ENCODE peak calls at places on chromosomes 6 and 20, in five cellular contexts. O is WTC11, J is WERI-Rb-1, A is GM12865, G is GM13977. Q is an unnamed sample.

GRCh38 chr6:141105481-141105880 is 1027.2 kb upstream of the GJE1 start:
- DNase-seq in O (peak; percentile 59), A (no peak), J (no peak), G (no peak), Q (no peak)

GRCh38 chr20:37567671-37568588 is 40.3 kb upstream of the BLCAP start:
- DNase-seq in J (peak; percentile 30), O (peak; percentile 46), A (no peak), G (no peak), Q (no peak)

GRCh38 chr6:41608443-41609151 is 29.7 kb upstream of the MDFI start:
- DNase-seq in O (no peak), J (peak; percentile 68), G (no peak), A (no peak), Q (no peak)

GRCh38 chr6:31952140-31952805 is 6.4 kb downstream of the CFB start:
- DNase-seq in J (peak; percentile 83), A (peak; percentile 27), G (no peak), O (peak; percentile 70), Q (peak; percentile 60)

GRCh38 chr6:102746941-102747340 is 1353.4 kb downstream of the GRIK2 start:
- DNase-seq in J (no peak), O (no peak), G (no peak), A (no peak), Q (no peak)

GRCh38 chr6:37311666-37312473 is 41.9 kb upstream of the RNF8 start:
- DNase-seq in J (no peak), G (no peak), A (no peak), O (no peak), Q (no peak)

GRCh38 chr20:18712877-18713276 is 100.7 kb upstream of the SCP2D1 start:
- DNase-seq in A (no peak), G (no peak), J (no peak), O (peak; percentile 69), Q (no peak)

GRCh38 chr6:22658934-22659333 is 89.6 kb downstream of the HDGFL1 start:
- DNase-seq in A (no peak), J (no peak), O (no peak), G (no peak), Q (no peak)

GRCh38 chr6:159513074-159513473 is 180.0 kb downstream of the SOD2 start:
- DNase-seq in G (no peak), A (no peak), O (no peak), J (no peak), Q (no peak)

GRCh38 chr20:58201616-58202015 is 26.8 kb downstream of the ANKRD60 start:
- DNase-seq in G (no peak), O (no peak), A (no peak), J (no peak), Q (no peak)

GRCh38 chr20:21514553-21515251 is 838 bp upstream of the NKX2-2 start:
- DNase-seq in O (peak; percentile 89), J (no peak), G (peak; percentile 63), A (no peak), Q (no peak)

GRCh38 chr6:51339108-51339507 is 520.4 kb downstream of the TFAP2B start:
- DNase-seq in O (no peak), A (no peak), G (no peak), J (no peak), Q (no peak)

GRCh38 chr6:89347825-89348224 is 4.7 kb downstream of the UBE2J1 start:
- DNase-seq in G (no peak), A (no peak), O (no peak), J (no peak), Q (no peak)

GRCh38 chr6:14975124-14975815 is 270.6 kb upstream of the JARID2 start:
- DNase-seq in A (peak; percentile 31), O (peak; percentile 26), J (no peak), G (no peak), Q (peak; percentile 4)

GRCh38 chr20:45892049-45892816 is 1.1 kb downstream of the CTSA start:
- DNase-seq in A (no peak), G (no peak), O (no peak), J (peak; percentile 35), Q (no peak)
- TF ChIP-seq CTCF in A (no peak), G (no peak), O (no peak), J (peak; percentile 13), Q (no peak)

GRCh38 chr20:1360094-1360493 is 31.2 kb upstream of the SDCBP2 start:
- DNase-seq in A (no peak), O (no peak), G (no peak), J (no peak), Q (no peak)
- TF ChIP-seq CTCF in A (no peak), O (no peak), G (no peak), J (peak; percentile 10), Q (no peak)

GRCh38 chr20:9071976-9072726 is 3.3 kb downstream of the PLCB4 start:
- DNase-seq in O (no peak), J (no peak), G (no peak), A (no peak), Q (no peak)
- TF ChIP-seq CTCF in O (no peak), J (no peak), G (no peak), A (no peak), Q (no peak)

GRCh38 chr6:146040360-146040759 is 11.5 kb downstream of the GRM1 start:
- DNase-seq in J (no peak), A (no peak), O (no peak), G (no peak), Q (no peak)

DNA sequence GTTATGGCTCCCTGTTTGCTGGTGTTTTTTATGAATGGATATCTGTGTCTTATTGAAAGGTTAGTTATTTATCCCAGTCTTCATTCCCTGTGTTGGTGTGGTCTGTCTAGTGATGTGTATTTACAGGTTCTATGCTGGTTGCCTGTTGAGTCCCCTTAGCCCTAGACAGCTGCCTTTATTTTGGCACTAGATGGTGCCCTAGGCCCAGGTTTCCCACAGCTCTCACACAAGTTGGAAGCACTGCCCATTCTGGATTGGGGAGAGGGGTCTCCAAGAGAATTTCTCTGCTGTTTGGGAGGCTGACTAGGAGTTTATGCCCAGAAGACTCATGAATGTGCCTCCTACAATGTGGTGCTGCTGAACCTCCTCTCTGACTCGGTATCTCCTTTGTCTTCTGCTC is 12.4 kb downstream of the GRM1 start:
- DNase-seq in J (peak; percentile 60), A (peak; percentile 38), O (peak; percentile 62), G (no peak), Q (no peak)
- TF ChIP-seq CTCF in J (peak; percentile 64), A (peak; percentile 45), O (peak; percentile 17), G (peak; percentile 38), Q (no peak)

GRCh38 chr6:68701159-68701558 is 66.1 kb downstream of the ADGRB3 start:
- DNase-seq in A (no peak), O (no peak), G (no peak), J (no peak), Q (no peak)

GRCh38 chr6:68695403-68695802 is 60.3 kb downstream of the ADGRB3 start:
- DNase-seq in A (no peak), G (no peak), O (no peak), J (no peak), Q (no peak)

GRCh38 chr6:68693271-68693670 is 58.2 kb downstream of the ADGRB3 start:
- DNase-seq in O (no peak), J (no peak), G (no peak), A (no peak), Q (no peak)

GRCh38 chr6:68695838-68696237 is 60.8 kb downstream of the ADGRB3 start:
- DNase-seq in O (no peak), J (no peak), A (no peak), G (no peak), Q (no peak)

DNA sequence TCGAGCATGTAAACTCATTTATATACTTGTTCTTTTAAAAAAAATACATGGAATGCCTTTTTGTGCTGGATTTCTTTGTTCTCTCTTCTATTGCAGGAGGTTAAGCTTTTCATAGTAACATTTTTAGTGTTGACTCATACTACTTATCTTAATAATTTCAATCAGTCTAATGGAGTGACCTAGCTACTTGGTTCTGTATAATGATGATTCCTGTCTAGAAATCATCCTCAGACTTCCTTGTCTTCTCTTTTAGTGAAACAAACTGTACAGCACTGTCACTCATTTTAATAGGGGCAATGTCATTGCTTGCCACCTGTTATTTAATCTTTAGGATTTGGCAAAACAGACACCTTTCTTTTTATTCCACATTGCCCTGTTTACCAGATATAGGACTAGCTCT is 62.3 kb downstream of the ADGRB3 start:
- DNase-seq in G (no peak), O (no peak), A (no peak), J (no peak), Q (no peak)
- TF ChIP-seq CTCF in G (no peak), O (no peak), A (no peak), J (no peak), Q (no peak)

DNA sequence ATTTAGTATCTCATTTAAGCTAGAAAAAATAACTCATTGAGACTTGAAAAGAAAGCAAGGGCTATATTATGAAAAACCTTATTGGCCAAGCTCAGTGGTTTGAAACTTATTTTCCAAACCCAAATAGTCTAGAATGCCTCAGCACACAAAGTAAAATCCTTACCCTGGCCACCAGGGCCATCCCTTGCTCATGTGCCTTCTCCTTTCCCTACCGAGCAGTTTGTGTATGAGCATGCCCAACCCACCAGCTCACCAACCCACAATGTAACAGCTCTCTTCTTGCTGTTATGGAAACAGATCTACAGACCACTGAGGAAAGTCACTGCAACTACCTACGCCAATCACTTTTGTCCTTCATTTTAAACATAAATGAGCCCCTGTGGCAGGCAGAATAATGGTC is 79.6 kb upstream of the CARMIL1 start:
- DNase-seq in A (no peak), J (no peak), G (no peak), O (no peak), Q (no peak)
- TF ChIP-seq CTCF in A (no peak), J (no peak), G (no peak), O (no peak), Q (no peak)

Q was measured in activated CD8-positive, alpha-beta T cell treated with anti-CD3 and anti-CD28 coated beads for 36 hours.